ENCODE peak calls at places on chromosome 10, in ten cellular contexts. One of them, this sample, is unnamed. For H3K36me3, the result is how much of the 10 kb centered on the place peaks cover.

GRCh38 chr10:15436696-15437095 is 65.6 kb upstream of the FAM171A1 start:
- DNase-seq in K562: no peak
- DNase-seq in colonic mucosa: no peak
- DNase-seq in body of pancreas: no peak
- DNase-seq in upper lobe of right lung: no peak
- DNase-seq in OCI-LY7: no peak
- DNase-seq in CD8-positive, alpha-beta memory T cell: no peak
- DNase-seq in naive thymus-derived CD4-positive, alpha-beta T cell: no peak
- DNase-seq in CD8-positive, alpha-beta T cell: no peak
- DNase-seq in aorta: no peak
- DNase-seq in this sample: no peak

GRCh38 chr10:50623299-50624153 is at the start of gene SGMS1:
- DNase-seq in aorta: peak
- DNase-seq in CD8-positive, alpha-beta T cell: peak
- DNase-seq in naive thymus-derived CD4-positive, alpha-beta T cell: peak
- DNase-seq in K562: peak
- DNase-seq in colonic mucosa: peak
- DNase-seq in body of pancreas: peak
- DNase-seq in CD8-positive, alpha-beta memory T cell: peak
- DNase-seq in OCI-LY7: peak
- DNase-seq in upper lobe of right lung: peak
- DNase-seq in this sample: peak

GRCh38 chr10:12073526-12073925 is 4.8 kb downstream of the DHTKD1 start:
- DNase-seq in body of pancreas: no peak
- DNase-seq in OCI-LY7: peak
- DNase-seq in aorta: no peak
- DNase-seq in K562: no peak
- DNase-seq in CD8-positive, alpha-beta memory T cell: no peak
- DNase-seq in upper lobe of right lung: no peak
- DNase-seq in CD8-positive, alpha-beta T cell: no peak
- DNase-seq in colonic mucosa: no peak
- DNase-seq in naive thymus-derived CD4-positive, alpha-beta T cell: no peak
- DNase-seq in this sample: no peak

GRCh38 chr10:110641256-110641655 is 2.9 kb upstream of the RBM20 start:
- DNase-seq in body of pancreas: no peak
- DNase-seq in K562: peak
- DNase-seq in upper lobe of right lung: no peak
- DNase-seq in colonic mucosa: no peak
- DNase-seq in CD8-positive, alpha-beta memory T cell: peak
- DNase-seq in OCI-LY7: peak
- DNase-seq in CD8-positive, alpha-beta T cell: peak
- DNase-seq in naive thymus-derived CD4-positive, alpha-beta T cell: no peak
- DNase-seq in aorta: no peak
- DNase-seq in this sample: no peak

GRCh38 chr10:117457071-117457810 is 82.0 kb upstream of the PDZD8 start:
- DNase-seq in aorta: no peak
- DNase-seq in body of pancreas: no peak
- DNase-seq in naive thymus-derived CD4-positive, alpha-beta T cell: no peak
- DNase-seq in K562: no peak
- DNase-seq in CD8-positive, alpha-beta T cell: no peak
- DNase-seq in OCI-LY7: no peak
- DNase-seq in CD8-positive, alpha-beta memory T cell: no peak
- DNase-seq in upper lobe of right lung: no peak
- DNase-seq in colonic mucosa: no peak
- DNase-seq in this sample: no peak

GRCh38 chr10:72069751-72070501 is 18.4 kb downstream of the SPOCK2 start:
- DNase-seq in naive thymus-derived CD4-positive, alpha-beta T cell: no peak
- DNase-seq in OCI-LY7: no peak
- DNase-seq in CD8-positive, alpha-beta memory T cell: no peak
- DNase-seq in upper lobe of right lung: no peak
- DNase-seq in K562: no peak
- DNase-seq in body of pancreas: no peak
- DNase-seq in aorta: no peak
- DNase-seq in CD8-positive, alpha-beta T cell: no peak
- DNase-seq in colonic mucosa: no peak
- DNase-seq in this sample: no peak

GRCh38 chr10:100788027-100788900 is 42.9 kb downstream of the PAX2 start:
- DNase-seq in aorta: no peak
- DNase-seq in body of pancreas: no peak
- DNase-seq in CD8-positive, alpha-beta T cell: no peak
- DNase-seq in colonic mucosa: no peak
- DNase-seq in upper lobe of right lung: peak
- DNase-seq in CD8-positive, alpha-beta memory T cell: no peak
- DNase-seq in OCI-LY7: no peak
- DNase-seq in naive thymus-derived CD4-positive, alpha-beta T cell: no peak
- DNase-seq in K562: no peak
- DNase-seq in this sample: no peak

GRCh38 chr10:68871105-68871711 is 29.9 kb upstream of the DDX50 start:
- DNase-seq in body of pancreas: no peak
- DNase-seq in CD8-positive, alpha-beta T cell: no peak
- DNase-seq in colonic mucosa: no peak
- DNase-seq in naive thymus-derived CD4-positive, alpha-beta T cell: no peak
- DNase-seq in upper lobe of right lung: no peak
- DNase-seq in CD8-positive, alpha-beta memory T cell: no peak
- DNase-seq in aorta: no peak
- DNase-seq in K562: peak
- DNase-seq in OCI-LY7: no peak
- DNase-seq in this sample: peak

GRCh38 chr10:103450201-103450695 is 1.9 kb downstream of the CALHM2 start:
- DNase-seq in CD8-positive, alpha-beta memory T cell: no peak
- DNase-seq in colonic mucosa: no peak
- DNase-seq in K562: no peak
- DNase-seq in CD8-positive, alpha-beta T cell: no peak
- DNase-seq in body of pancreas: no peak
- DNase-seq in upper lobe of right lung: no peak
- DNase-seq in naive thymus-derived CD4-positive, alpha-beta T cell: no peak
- DNase-seq in OCI-LY7: no peak
- DNase-seq in aorta: no peak
- DNase-seq in this sample: no peak

GRCh38 chr10:103452714-103453230 is 602 bp upstream of the CALHM2 start:
- DNase-seq in colonic mucosa: no peak
- DNase-seq in CD8-positive, alpha-beta memory T cell: no peak
- DNase-seq in OCI-LY7: no peak
- DNase-seq in CD8-positive, alpha-beta T cell: no peak
- DNase-seq in naive thymus-derived CD4-positive, alpha-beta T cell: no peak
- DNase-seq in upper lobe of right lung: no peak
- DNase-seq in body of pancreas: no peak
- DNase-seq in aorta: no peak
- DNase-seq in K562: no peak
- DNase-seq in this sample: no peak

GRCh38 chr10:103451871-103452713 is at the start of gene CALHM2:
- DNase-seq in aorta: peak
- DNase-seq in body of pancreas: peak
- DNase-seq in K562: no peak
- DNase-seq in CD8-positive, alpha-beta memory T cell: peak
- DNase-seq in naive thymus-derived CD4-positive, alpha-beta T cell: peak
- DNase-seq in CD8-positive, alpha-beta T cell: peak
- DNase-seq in OCI-LY7: no peak
- DNase-seq in upper lobe of right lung: peak
- DNase-seq in colonic mucosa: peak
- DNase-seq in this sample: peak

GRCh38 chr10:103449208-103450144 is 2.7 kb downstream of the CALHM2 start:
- DNase-seq in naive thymus-derived CD4-positive, alpha-beta T cell: no peak
- DNase-seq in K562: no peak
- DNase-seq in OCI-LY7: no peak
- DNase-seq in body of pancreas: no peak
- DNase-seq in CD8-positive, alpha-beta T cell: no peak
- DNase-seq in CD8-positive, alpha-beta memory T cell: no peak
- DNase-seq in aorta: no peak
- DNase-seq in colonic mucosa: no peak
- DNase-seq in upper lobe of right lung: no peak
- DNase-seq in this sample: no peak

DNA sequence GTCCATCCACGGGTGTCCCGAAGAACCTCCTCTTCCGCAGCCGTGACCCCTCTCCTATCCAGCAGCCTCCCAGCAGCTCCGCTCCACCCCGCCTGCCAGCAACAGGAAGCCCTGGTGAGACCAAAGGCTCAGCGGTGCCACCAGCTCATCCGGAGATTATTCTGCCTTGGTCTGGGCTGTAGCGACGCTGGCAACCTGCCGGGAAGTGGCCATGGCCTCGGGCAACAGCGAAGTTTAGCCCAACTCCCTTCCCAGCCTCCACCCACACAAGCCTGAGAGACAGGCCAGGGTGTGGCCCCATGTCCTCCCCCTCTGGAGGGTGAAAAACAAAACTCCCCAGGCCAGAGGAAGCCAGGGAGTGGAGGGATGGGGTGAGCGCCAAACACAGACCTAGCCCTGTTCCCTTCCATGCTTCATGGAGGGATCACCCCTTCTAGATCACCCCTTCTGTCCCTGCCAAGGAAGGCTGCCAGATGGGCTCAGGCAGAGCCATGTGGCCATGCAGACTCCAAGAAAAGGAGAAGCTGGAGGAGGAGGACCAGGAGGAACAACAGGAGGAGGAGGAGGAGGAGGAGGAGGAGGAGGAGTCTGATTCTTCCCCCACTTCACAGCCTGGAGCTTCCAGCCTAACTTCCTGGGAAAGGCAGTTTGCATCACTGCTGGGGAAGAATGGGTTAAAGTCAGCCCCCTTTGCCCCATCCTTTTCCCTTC is 924 bp downstream of the CALHM2 start:
- DNase-seq in K562: peak
- DNase-seq in CD8-positive, alpha-beta memory T cell: peak
- DNase-seq in CD8-positive, alpha-beta T cell: peak
- DNase-seq in upper lobe of right lung: peak
- DNase-seq in body of pancreas: peak
- DNase-seq in OCI-LY7: no peak
- DNase-seq in naive thymus-derived CD4-positive, alpha-beta T cell: peak
- DNase-seq in colonic mucosa: peak
- DNase-seq in aorta: peak
- DNase-seq in this sample: peak
- H3K4me3 ChIP-seq in K562: no peak
- H3K4me3 ChIP-seq in CD8-positive, alpha-beta memory T cell: peak
- H3K4me3 ChIP-seq in CD8-positive, alpha-beta T cell: peak
- H3K4me3 ChIP-seq in upper lobe of right lung: peak
- H3K4me3 ChIP-seq in body of pancreas: no peak
- H3K4me3 ChIP-seq in OCI-LY7: no peak
- H3K4me3 ChIP-seq in naive thymus-derived CD4-positive, alpha-beta T cell: peak
- H3K4me3 ChIP-seq in colonic mucosa: peak
- H3K4me3 ChIP-seq in aorta: peak
- H3K4me3 ChIP-seq in this sample: peak

GRCh38 chr10:119120413-119120867 is 16.5 kb downstream of the DENND10 start:
- DNase-seq in naive thymus-derived CD4-positive, alpha-beta T cell: no peak
- DNase-seq in colonic mucosa: no peak
- DNase-seq in aorta: no peak
- DNase-seq in body of pancreas: peak
- DNase-seq in upper lobe of right lung: no peak
- DNase-seq in CD8-positive, alpha-beta memory T cell: peak
- DNase-seq in OCI-LY7: peak
- DNase-seq in K562: peak
- DNase-seq in CD8-positive, alpha-beta T cell: no peak
- DNase-seq in this sample: peak
- H3K36me3 ChIP-seq in naive thymus-derived CD4-positive, alpha-beta T cell: under half
- H3K36me3 ChIP-seq in colonic mucosa: under half
- H3K36me3 ChIP-seq in aorta: under half
- H3K36me3 ChIP-seq in body of pancreas: under half
- H3K36me3 ChIP-seq in upper lobe of right lung: half or more
- H3K36me3 ChIP-seq in CD8-positive, alpha-beta memory T cell: under half
- H3K36me3 ChIP-seq in OCI-LY7: under half
- H3K36me3 ChIP-seq in K562: under half
- H3K36me3 ChIP-seq in CD8-positive, alpha-beta T cell: under half
- H3K36me3 ChIP-seq in this sample: under half

DNA sequence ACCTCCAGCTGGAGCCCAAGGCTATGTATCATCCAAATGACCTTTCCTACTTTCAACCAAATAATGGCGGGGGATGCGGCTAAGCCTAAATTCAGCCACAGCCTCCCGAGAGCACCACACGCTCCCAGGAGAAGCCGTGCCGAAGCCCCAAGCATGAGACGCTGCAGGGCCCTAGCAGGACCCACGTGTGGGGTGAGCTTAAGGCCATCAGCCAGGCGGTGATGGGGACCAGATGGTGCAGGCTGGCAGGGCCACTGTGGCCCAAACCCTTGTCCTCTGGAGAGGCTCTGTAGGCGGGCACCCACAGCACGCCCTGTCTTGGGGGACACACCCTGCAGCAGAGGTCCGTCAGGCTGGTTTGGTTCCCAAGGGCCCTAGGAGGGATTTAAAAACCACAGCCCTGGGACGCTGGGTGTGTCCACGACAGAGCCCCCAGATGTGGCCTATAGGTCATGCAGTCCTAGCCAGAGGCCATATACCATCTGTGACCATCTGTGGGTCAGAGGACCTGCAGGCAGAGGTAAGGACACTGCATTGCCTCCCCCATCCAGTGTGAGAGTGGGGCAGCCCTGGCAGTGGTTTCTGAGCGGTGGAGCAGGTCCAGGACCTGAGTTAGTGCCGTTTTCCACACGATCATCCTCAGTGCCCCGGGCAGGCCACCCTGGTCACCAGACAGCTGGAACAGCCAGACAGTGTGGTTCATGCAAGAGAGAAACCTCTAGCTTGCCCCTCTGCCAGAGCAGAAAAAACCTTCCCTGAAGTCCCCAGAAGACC is 39.6 kb upstream of the INPP5A start:
- DNase-seq in naive thymus-derived CD4-positive, alpha-beta T cell: no peak
- DNase-seq in upper lobe of right lung: peak
- DNase-seq in OCI-LY7: no peak
- DNase-seq in CD8-positive, alpha-beta memory T cell: no peak
- DNase-seq in colonic mucosa: no peak
- DNase-seq in body of pancreas: no peak
- DNase-seq in CD8-positive, alpha-beta T cell: no peak
- DNase-seq in aorta: peak
- DNase-seq in K562: no peak
- DNase-seq in this sample: no peak
- H3K4me3 ChIP-seq in naive thymus-derived CD4-positive, alpha-beta T cell: no peak
- H3K4me3 ChIP-seq in upper lobe of right lung: no peak
- H3K4me3 ChIP-seq in OCI-LY7: no peak
- H3K4me3 ChIP-seq in CD8-positive, alpha-beta memory T cell: no peak
- H3K4me3 ChIP-seq in colonic mucosa: no peak
- H3K4me3 ChIP-seq in body of pancreas: no peak
- H3K4me3 ChIP-seq in CD8-positive, alpha-beta T cell: no peak
- H3K4me3 ChIP-seq in aorta: no peak
- H3K4me3 ChIP-seq in K562: no peak
- H3K4me3 ChIP-seq in this sample: no peak

GRCh38 chr10:70292016-70292415 is 8.2 kb upstream of the NPFFR1 start:
- DNase-seq in K562: no peak
- DNase-seq in aorta: no peak
- DNase-seq in CD8-positive, alpha-beta memory T cell: no peak
- DNase-seq in CD8-positive, alpha-beta T cell: no peak
- DNase-seq in upper lobe of right lung: no peak
- DNase-seq in OCI-LY7: no peak
- DNase-seq in naive thymus-derived CD4-positive, alpha-beta T cell: no peak
- DNase-seq in body of pancreas: no peak
- DNase-seq in colonic mucosa: no peak
- DNase-seq in this sample: no peak

GRCh38 chr10:70296406-70296899 is 12.6 kb upstream of the NPFFR1 start:
- DNase-seq in naive thymus-derived CD4-positive, alpha-beta T cell: no peak
- DNase-seq in OCI-LY7: no peak
- DNase-seq in aorta: peak
- DNase-seq in upper lobe of right lung: peak
- DNase-seq in CD8-positive, alpha-beta T cell: no peak
- DNase-seq in CD8-positive, alpha-beta memory T cell: no peak
- DNase-seq in body of pancreas: peak
- DNase-seq in K562: peak
- DNase-seq in colonic mucosa: peak
- DNase-seq in this sample: peak

GRCh38 chr10:70295946-70296345 is 12.1 kb upstream of the NPFFR1 start:
- DNase-seq in K562: no peak
- DNase-seq in colonic mucosa: no peak
- DNase-seq in aorta: no peak
- DNase-seq in CD8-positive, alpha-beta T cell: no peak
- DNase-seq in CD8-positive, alpha-beta memory T cell: no peak
- DNase-seq in upper lobe of right lung: no peak
- DNase-seq in body of pancreas: no peak
- DNase-seq in naive thymus-derived CD4-positive, alpha-beta T cell: no peak
- DNase-seq in OCI-LY7: no peak
- DNase-seq in this sample: no peak

GRCh38 chr10:70295321-70295720 is 11.5 kb upstream of the NPFFR1 start:
- DNase-seq in naive thymus-derived CD4-positive, alpha-beta T cell: no peak
- DNase-seq in CD8-positive, alpha-beta memory T cell: no peak
- DNase-seq in colonic mucosa: no peak
- DNase-seq in aorta: no peak
- DNase-seq in body of pancreas: peak
- DNase-seq in CD8-positive, alpha-beta T cell: no peak
- DNase-seq in K562: no peak
- DNase-seq in upper lobe of right lung: no peak
- DNase-seq in OCI-LY7: no peak
- DNase-seq in this sample: no peak

DNA sequence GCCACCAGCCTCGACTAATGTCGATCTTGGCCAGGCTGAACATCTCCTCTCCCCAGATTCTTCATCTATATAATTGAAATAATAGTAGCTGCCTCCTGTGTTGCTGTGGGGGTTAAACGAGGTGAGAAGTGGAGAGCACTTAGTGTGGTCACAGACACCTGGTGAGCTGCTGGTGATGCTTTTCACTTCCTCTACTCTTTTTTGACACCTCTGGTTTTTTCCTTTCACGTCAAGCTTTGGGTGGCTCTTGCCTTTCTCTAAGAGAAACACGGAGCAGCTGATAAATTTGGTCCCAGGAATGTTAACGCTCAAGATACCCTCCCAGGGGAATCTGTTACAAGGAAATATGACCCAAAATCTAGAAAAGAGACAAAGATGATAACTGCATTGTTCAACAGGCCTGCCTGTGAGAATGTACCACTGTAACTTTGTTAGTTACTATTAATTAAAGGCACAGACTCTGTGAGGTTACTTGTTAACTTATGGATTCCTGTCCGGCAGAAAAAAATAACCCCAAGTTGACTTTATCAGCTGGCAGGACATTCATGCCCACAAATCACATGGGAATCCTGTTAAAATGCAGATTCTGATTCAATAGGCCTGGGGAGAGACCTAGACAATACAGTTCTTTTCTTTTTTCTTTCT is 9.5 kb upstream of the NPFFR1 start:
- DNase-seq in OCI-LY7: peak
- DNase-seq in aorta: no peak
- DNase-seq in CD8-positive, alpha-beta memory T cell: no peak
- DNase-seq in naive thymus-derived CD4-positive, alpha-beta T cell: no peak
- DNase-seq in colonic mucosa: no peak
- DNase-seq in upper lobe of right lung: no peak
- DNase-seq in CD8-positive, alpha-beta T cell: no peak
- DNase-seq in K562: no peak
- DNase-seq in body of pancreas: no peak
- DNase-seq in this sample: no peak
- H3K36me3 ChIP-seq in OCI-LY7: under half
- H3K36me3 ChIP-seq in aorta: under half
- H3K36me3 ChIP-seq in CD8-positive, alpha-beta memory T cell: under half
- H3K36me3 ChIP-seq in naive thymus-derived CD4-positive, alpha-beta T cell: under half
- H3K36me3 ChIP-seq in colonic mucosa: under half
- H3K36me3 ChIP-seq in upper lobe of right lung: under half
- H3K36me3 ChIP-seq in CD8-positive, alpha-beta T cell: under half
- H3K36me3 ChIP-seq in K562: under half
- H3K36me3 ChIP-seq in body of pancreas: under half
- H3K36me3 ChIP-seq in this sample: under half

This sample was measured in adrenal gland.